ENCODE peak calls at places on chromosomes 7 and 10, in seven cellular contexts. Q, S, M, U, A, V and W are unnamed samples.

GRCh38 chr7:123169065-123169464 is 30.7 kb downstream of the SLC13A1 start:
- DNase-seq in Q (no peak), S (no peak), M (no peak), U (no peak), A (no peak), V (no peak), W (no peak)

GRCh38 chr7:138892808-138893207 is 88.4 kb downstream of the KIAA1549 start:
- DNase-seq in Q (no peak), S (no peak), M (no peak), U (no peak), A (no peak), V (no peak), W (no peak)

GRCh38 chr10:15609291-15609690 is 110.4 kb downstream of the ITGA8 start:
- DNase-seq in Q (no peak), S (no peak), M (no peak), U (no peak), A (no peak), V (no peak), W (peak)

GRCh38 chr10:12819071-12819470 is 182.4 kb downstream of the CCDC3 start:
- DNase-seq in Q (peak), S (no peak), M (no peak), U (no peak), A (no peak), V (no peak), W (no peak)

GRCh38 chr7:91183408-91183807 is 80.8 kb upstream of the FZD1 start:
- DNase-seq in Q (no peak), S (no peak), M (no peak), U (no peak), A (no peak), V (no peak), W (no peak)

GRCh38 chr7:107697246-107698044 is 36.8 kb downstream of the SLC26A4 start:
- DNase-seq in Q (no peak), S (no peak), M (no peak), U (no peak), A (no peak), V (no peak), W (no peak)

GRCh38 chr7:159093351-159093971 is 51.2 kb downstream of the VIPR2 start:
- DNase-seq in Q (no peak), S (no peak), M (peak), U (no peak), A (peak), V (no peak), W (no peak)

GRCh38 chr10:93995598-93996271 is 2.0 kb downstream of the PLCE1 start:
- DNase-seq in Q (no peak), S (peak), M (no peak), U (peak), A (no peak), V (no peak), W (peak)

GRCh38 chr7:29564455-29565185 is 985 bp downstream of the PRR15 start:
- DNase-seq in Q (peak), S (peak), M (peak), U (peak), A (peak), V (peak), W (peak)

GRCh38 chr7:23205861-23206510 is 24.1 kb downstream of the NUP42 start:
- DNase-seq in Q (no peak), S (no peak), M (no peak), U (peak), A (no peak), V (no peak), W (peak)
- H3K4me3 ChIP-seq in Q (no peak), S (no peak), M (peak), U (peak), A (no peak), V (no peak), W (no peak)

GRCh38 chr7:130489140-130489967 is 2.5 kb upstream of the MEST start:
- DNase-seq in Q (no peak), S (no peak), M (no peak), U (peak), A (no peak), V (no peak), W (no peak)

GRCh38 chr7:130488376-130489139 is 3.3 kb upstream of the MEST start:
- DNase-seq in Q (no peak), S (no peak), M (no peak), U (no peak), A (no peak), V (no peak), W (no peak)

GRCh38 chr7:130485734-130486113 is 6.2 kb upstream of the MEST start:
- DNase-seq in Q (no peak), S (no peak), M (no peak), U (no peak), A (no peak), V (no peak), W (no peak)

GRCh38 chr7:130486114-130486962 is 5.5 kb upstream of the MEST start:
- DNase-seq in Q (peak), S (no peak), M (peak), U (no peak), A (peak), V (peak), W (no peak)

GRCh38 chr7:130486963-130487324 is 4.9 kb upstream of the MEST start:
- DNase-seq in Q (peak), S (no peak), M (no peak), U (no peak), A (no peak), V (no peak), W (no peak)
- H3K4me3 ChIP-seq in Q (peak), S (no peak), M (peak), U (no peak), A (peak), V (peak), W (no peak)

GRCh38 chr7:2104107-2104710 is 128.5 kb downstream of the MAD1L1 start:
- DNase-seq in Q (peak), S (peak), M (peak), U (peak), A (peak), V (peak), W (peak)
- H3K4me3 ChIP-seq in Q (no peak), S (no peak), M (no peak), U (no peak), A (no peak), V (no peak), W (peak)

GRCh38 chr10:36236341-36236740 is 594.2 kb upstream of the FZD8 start:
- DNase-seq in Q (no peak), S (no peak), M (no peak), U (no peak), A (no peak), V (no peak), W (no peak)

GRCh38 chr10:36236931-36237330 is 594.8 kb upstream of the FZD8 start:
- DNase-seq in Q (no peak), S (no peak), M (no peak), U (no peak), A (no peak), V (no peak), W (no peak)

DNA sequence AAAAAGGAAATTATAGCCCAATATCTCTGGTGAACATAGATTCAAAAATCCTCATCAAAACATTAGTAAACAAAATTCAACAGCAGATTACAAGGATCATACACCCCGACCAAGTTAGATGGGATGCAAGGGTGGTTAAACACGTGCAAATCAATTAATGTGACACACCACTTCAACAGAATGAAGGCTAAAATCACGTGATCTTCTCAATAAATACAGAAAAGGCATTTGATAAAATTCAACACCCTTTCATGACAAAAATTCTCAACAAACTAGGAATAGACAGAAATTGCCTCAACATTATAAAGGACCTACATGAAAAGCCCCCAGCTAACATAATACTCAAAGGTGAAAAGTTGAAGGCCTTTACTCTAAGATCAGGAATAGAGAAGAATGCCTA is 590.8 kb upstream of the FZD8 start:
- DNase-seq in Q (no peak), S (no peak), M (no peak), U (no peak), A (no peak), V (no peak), W (no peak)
- H3K4me3 ChIP-seq in Q (no peak), S (no peak), M (no peak), U (no peak), A (no peak), V (no peak), W (no peak)

DNA sequence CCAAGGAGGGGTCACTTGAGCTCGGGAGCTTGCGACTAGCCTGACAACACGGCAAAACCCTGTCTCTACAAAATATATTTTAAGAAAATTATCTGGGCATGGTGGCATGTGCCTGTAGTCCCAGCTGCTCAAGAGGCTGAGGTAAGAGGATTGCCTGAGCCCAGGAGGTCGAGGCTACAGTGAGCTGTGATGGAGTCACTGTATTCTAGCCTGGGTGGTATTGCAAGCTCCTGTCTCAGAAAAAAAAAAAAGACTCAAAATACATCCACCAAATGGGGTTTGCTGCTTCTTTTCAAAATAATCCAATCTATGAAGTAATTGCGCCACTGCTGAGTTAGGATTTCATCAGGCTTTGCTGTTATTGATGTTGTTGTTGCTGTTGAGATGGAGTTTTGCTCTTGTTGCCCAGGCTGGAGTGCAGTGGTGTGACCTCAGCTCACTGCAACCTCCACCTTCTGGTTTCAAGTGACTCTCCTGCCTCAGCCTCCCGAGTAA is 11.1 kb upstream of the VIM start:
- DNase-seq in Q (no peak), S (peak), M (no peak), U (no peak), A (no peak), V (no peak), W (peak)
- H3K4me3 ChIP-seq in Q (no peak), S (no peak), M (no peak), U (no peak), A (no peak), V (no peak), W (no peak)

GRCh38 chr7:75687246-75688088 is 51.3 kb downstream of the HIP1 start:
- DNase-seq in Q (no peak), S (no peak), M (no peak), U (no peak), A (no peak), V (no peak), W (no peak)

GRCh38 chr7:75689246-75690099 is 49.3 kb downstream of the HIP1 start:
- DNase-seq in Q (peak), S (no peak), M (no peak), U (no peak), A (no peak), V (no peak), W (no peak)

GRCh38 chr7:75690121-75690523 is 48.6 kb downstream of the HIP1 start:
- DNase-seq in Q (no peak), S (no peak), M (no peak), U (no peak), A (no peak), V (no peak), W (no peak)

GRCh38 chr7:75686551-75686950 is 52.2 kb downstream of the HIP1 start:
- DNase-seq in Q (no peak), S (no peak), M (no peak), U (no peak), A (no peak), V (no peak), W (no peak)

GRCh38 chr7:75688200-75689136 is 50.3 kb downstream of the HIP1 start:
- DNase-seq in Q (no peak), S (no peak), M (no peak), U (no peak), A (peak), V (no peak), W (no peak)
- H3K4me3 ChIP-seq in Q (no peak), S (no peak), M (no peak), U (no peak), A (no peak), V (no peak), W (no peak)

GRCh38 chr7:141975806-141976523 is 2.4 kb upstream of the TAS2R38 start:
- DNase-seq in Q (peak), S (peak), M (peak), U (peak), A (peak), V (peak), W (peak)

GRCh38 chr7:141976524-141977245 is 3.1 kb upstream of the TAS2R38 start:
- DNase-seq in Q (no peak), S (no peak), M (no peak), U (no peak), A (no peak), V (no peak), W (no peak)

GRCh38 chr7:141974831-141975230 is 1.3 kb upstream of the TAS2R38 start:
- DNase-seq in Q (peak), S (peak), M (peak), U (no peak), A (no peak), V (no peak), W (no peak)

GRCh38 chr7:141978351-141978750 is 4.8 kb upstream of the TAS2R38 start:
- DNase-seq in Q (no peak), S (no peak), M (no peak), U (no peak), A (no peak), V (no peak), W (no peak)

DNA sequence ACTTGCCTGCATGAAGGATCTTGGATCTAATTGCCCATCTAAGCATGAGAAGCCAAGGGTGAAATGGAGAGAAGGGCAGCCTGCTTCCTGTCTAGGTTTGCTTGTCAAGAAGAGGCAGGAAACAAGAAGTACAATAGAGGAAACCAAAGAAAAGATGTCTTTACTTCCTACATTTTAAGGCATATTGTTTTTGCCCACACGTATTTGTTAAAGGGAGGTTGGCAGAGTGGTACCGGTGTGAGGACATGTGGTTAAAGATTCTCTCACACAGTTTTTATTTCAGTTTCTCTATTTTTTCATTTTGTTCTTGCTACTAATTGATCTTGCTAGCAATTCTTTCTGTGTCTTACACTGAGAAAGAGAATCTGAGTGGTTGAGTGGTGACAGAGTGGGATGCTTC is 6.0 kb upstream of the TAS2R38 start:
- DNase-seq in Q (no peak), S (no peak), M (no peak), U (no peak), A (no peak), V (no peak), W (no peak)
- H3K4me3 ChIP-seq in Q (no peak), S (no peak), M (no peak), U (no peak), A (no peak), V (no peak), W (no peak)

GRCh38 chr10:133520193-133520738 is 6.9 kb upstream of the CYP2E1 start:
- DNase-seq in Q (no peak), S (peak), M (peak), U (peak), A (peak), V (no peak), W (peak)
- H3K4me3 ChIP-seq in Q (no peak), S (peak), M (peak), U (peak), A (peak), V (no peak), W (peak)